ENCODE peak calls at places on chromosome 17, in ten cellular contexts. V, Q, O, C, M, I, E, B, P and W are unnamed samples. For H3K4me1 and H3K36me3, the result is how much of the 10 kb centered on the place peaks cover.

GRCh38 chr17:962166-962565 is 17.4 kb downstream of the NXN start:
- DNase-seq in M (no peak), I (no peak), Q (no peak), V (no peak), O (no peak), E (no peak), P (no peak), C (no peak), B (no peak), W (no peak)

GRCh38 chr17:16199093-16199492 is 16.2 kb downstream of the NCOR1 start:
- DNase-seq in P (peak), O (no peak), Q (no peak), B (no peak), C (no peak), V (no peak), I (no peak), M (no peak), E (no peak), W (no peak)

GRCh38 chr17:77834170-77835115 is 124.1 kb upstream of the TNRC6C start:
- DNase-seq in I (peak), E (peak), C (peak), O (no peak), V (no peak), P (no peak), Q (peak), M (no peak), B (peak), W (peak)

GRCh38 chr17:37824534-37825485 is 80.0 kb upstream of the HNF1B start:
- DNase-seq in M (no peak), Q (no peak), P (peak), E (peak), O (no peak), V (no peak), C (no peak), B (no peak), I (no peak), W (no peak)

GRCh38 chr17:40298726-40299125 is 10.3 kb upstream of the RARA start:
- DNase-seq in C (no peak), Q (no peak), M (no peak), B (no peak), P (no peak), V (no peak), E (no peak), O (no peak), I (no peak), W (no peak)

GRCh38 chr17:73071387-73071999 is 21.0 kb downstream of the SLC39A11 start:
- DNase-seq in M (no peak), B (no peak), C (no peak), P (no peak), V (no peak), Q (no peak), E (peak), I (no peak), O (no peak), W (no peak)

GRCh38 chr17:78340183-78340955 is 19.5 kb downstream of the SOCS3 start:
- DNase-seq in P (no peak), B (no peak), I (no peak), O (no peak), Q (no peak), M (no peak), C (no peak), V (no peak), E (no peak), W (no peak)

GRCh38 chr17:69141802-69142472 is at the start of gene ABCA6:
- DNase-seq in M (no peak), C (peak), I (no peak), O (no peak), V (no peak), Q (no peak), E (no peak), B (no peak), P (no peak), W (no peak)

GRCh38 chr17:51000835-51001638 is 119.6 kb downstream of the SPAG9 start:
- DNase-seq in P (peak), I (peak), V (peak), E (peak), O (no peak), Q (no peak), M (no peak), C (peak), B (peak), W (no peak)

GRCh38 chr17:19410875-19411291 is at the start of gene RNF112:
- DNase-seq in E (no peak), V (no peak), O (no peak), Q (no peak), M (no peak), C (no peak), P (peak), B (peak), I (no peak), W (no peak)

GRCh38 chr17:77429985-77430752 is 289.4 kb downstream of the SEC14L1 start:
- DNase-seq in B (peak), P (peak), I (no peak), Q (peak), O (peak), V (peak), E (peak), M (peak), C (peak), W (peak)

GRCh38 chr17:7932483-7932891 is 481 bp downstream of the CNTROB start:
- DNase-seq in I (no peak), P (peak), O (no peak), E (peak), M (no peak), Q (no peak), C (peak), V (no peak), B (peak), W (peak)
- H3K4me1 ChIP-seq in I (under half), P (under half), O (under half), E (under half), M (under half), Q (under half), C (under half), V (under half), B (under half), W (under half)

GRCh38 chr17:45264430-45264829 is 2.5 kb upstream of the SPATA32 start:
- DNase-seq in I (no peak), M (no peak), Q (no peak), C (no peak), E (no peak), B (no peak), O (no peak), P (no peak), V (no peak), W (no peak)
- TF ChIP-seq POLR2AphosphoS5 in I (no peak), M (no peak), Q (no peak), C (no peak), E (no peak), B (no peak), O (no peak), P (no peak), V (no peak), W (no peak)

DNA sequence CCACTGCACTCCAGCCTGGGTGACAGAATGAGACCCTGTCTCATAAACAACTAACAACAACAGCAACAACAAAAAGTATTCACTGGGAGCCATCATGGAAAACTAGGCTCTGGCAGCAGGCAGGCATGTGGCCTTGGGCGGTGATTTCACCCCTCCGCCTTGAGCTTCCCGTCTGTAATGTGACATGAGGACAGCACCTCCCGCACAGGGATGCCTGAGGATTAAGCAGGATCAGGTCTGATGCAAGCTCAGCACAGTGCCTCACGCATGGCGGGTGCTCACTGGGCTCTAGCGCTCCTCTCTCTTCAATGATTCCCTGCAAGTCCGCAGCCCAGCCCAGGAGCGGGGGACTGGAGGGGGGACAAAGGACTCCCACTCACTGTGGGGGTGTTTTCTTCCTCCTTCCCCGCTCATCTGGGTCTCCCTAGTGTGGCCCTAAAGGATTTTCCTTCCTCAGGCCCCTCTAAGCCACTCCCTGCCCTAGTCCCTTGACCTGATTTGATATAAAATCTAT is 2.8 kb downstream of the PLCD3 start:
- DNase-seq in C (no peak), B (no peak), Q (no peak), M (no peak), O (no peak), V (no peak), P (no peak), E (peak), I (no peak), W (peak)
- H3K36me3 ChIP-seq in C (under half), B (under half), Q (under half), M (under half), O (under half), V (under half), P (under half), E (under half), I (under half), W (under half)

GRCh38 chr17:82098169-82098938 is at the start of gene FASN:
- DNase-seq in O (peak), E (peak), I (peak), Q (peak), V (peak), C (peak), P (peak), M (peak), B (peak), W (peak)

GRCh38 chr17:82095777-82096708 is 2.0 kb downstream of the FASN start:
- DNase-seq in Q (no peak), I (no peak), B (no peak), E (no peak), O (no peak), V (no peak), M (no peak), P (no peak), C (no peak), W (no peak)

GRCh38 chr17:82096709-82097186 is 1.3 kb downstream of the FASN start:
- DNase-seq in C (no peak), V (no peak), M (no peak), Q (no peak), P (no peak), E (no peak), B (no peak), O (no peak), I (no peak), W (no peak)

GRCh38 chr17:82097919-82098168 is 192 bp downstream of the FASN start:
- DNase-seq in B (no peak), P (no peak), Q (no peak), O (no peak), E (no peak), C (no peak), V (no peak), I (no peak), M (no peak), W (no peak)

GRCh38 chr17:82097187-82097918 is 683 bp downstream of the FASN start:
- DNase-seq in B (peak), I (no peak), O (no peak), C (peak), Q (peak), V (no peak), E (no peak), M (no peak), P (peak), W (peak)
- H3K4me1 ChIP-seq in B (under half), I (under half), O (under half), C (under half), Q (half or more), V (under half), E (half or more), M (half or more), P (under half), W (under half)